ENCODE peak calls at places on chromosomes 12 and 14, in seven cellular contexts. One of them, this sample, is unnamed.

GRCh38 chr14:69625299-69626131 is 14.1 kb downstream of the SUSD6 start:
- DNase-seq in HepG2: no peak
- DNase-seq in A549: no peak
- DNase-seq in GM23338: no peak
- DNase-seq in HCT116: no peak
- DNase-seq in GM12878: peak
- DNase-seq in Panc1: no peak
- DNase-seq in this sample: no peak

GRCh38 chr12:114430306-114430705 is 24.4 kb upstream of the TBX5 start:
- DNase-seq in HepG2: no peak
- DNase-seq in Panc1: no peak
- DNase-seq in HCT116: no peak
- DNase-seq in GM12878: no peak
- DNase-seq in A549: no peak
- DNase-seq in GM23338: no peak
- DNase-seq in this sample: no peak

GRCh38 chr12:19959353-19959752 is 409.0 kb upstream of the PDE3A start:
- DNase-seq in HepG2: no peak
- DNase-seq in GM23338: no peak
- DNase-seq in Panc1: no peak
- DNase-seq in HCT116: no peak
- DNase-seq in A549: no peak
- DNase-seq in GM12878: no peak
- DNase-seq in this sample: no peak

GRCh38 chr12:51592034-51592705 is 1.1 kb downstream of the SCN8A start:
- DNase-seq in HepG2: no peak
- DNase-seq in HCT116: no peak
- DNase-seq in GM12878: no peak
- DNase-seq in A549: no peak
- DNase-seq in GM23338: peak
- DNase-seq in Panc1: no peak
- DNase-seq in this sample: no peak

GRCh38 chr12:108840605-108841328 is 16.6 kb downstream of the SSH1 start:
- DNase-seq in A549: no peak
- DNase-seq in HCT116: no peak
- DNase-seq in Panc1: no peak
- DNase-seq in GM23338: no peak
- DNase-seq in GM12878: no peak
- DNase-seq in HepG2: no peak
- DNase-seq in this sample: no peak

GRCh38 chr14:94058674-94059138 is 22.3 kb downstream of the DDX24 start:
- DNase-seq in A549: no peak
- DNase-seq in Panc1: no peak
- DNase-seq in GM12878: no peak
- DNase-seq in HepG2: peak
- DNase-seq in HCT116: no peak
- DNase-seq in GM23338: no peak
- DNase-seq in this sample: no peak

GRCh38 chr12:58346032-58346632 is 404.8 kb downstream of the ATP23 start:
- DNase-seq in A549: peak
- DNase-seq in GM23338: peak
- DNase-seq in Panc1: no peak
- DNase-seq in HepG2: peak
- DNase-seq in GM12878: no peak
- DNase-seq in HCT116: peak
- DNase-seq in this sample: no peak

GRCh38 chr14:67352055-67352454 is 7.5 kb downstream of the ATP6V1D start:
- DNase-seq in GM23338: no peak
- DNase-seq in HCT116: no peak
- DNase-seq in GM12878: no peak
- DNase-seq in HepG2: no peak
- DNase-seq in A549: no peak
- DNase-seq in Panc1: no peak
- DNase-seq in this sample: no peak

GRCh38 chr12:107684990-107685359 is 624 bp upstream of the PWP1 start:
- DNase-seq in GM12878: no peak
- DNase-seq in GM23338: peak
- DNase-seq in A549: peak
- DNase-seq in Panc1: no peak
- DNase-seq in HCT116: peak
- DNase-seq in HepG2: peak
- DNase-seq in this sample: no peak

GRCh38 chr12:77239617-77240016 is 174.2 kb upstream of the E2F7 start:
- DNase-seq in Panc1: no peak
- DNase-seq in GM23338: no peak
- DNase-seq in HCT116: no peak
- DNase-seq in A549: no peak
- DNase-seq in HepG2: no peak
- DNase-seq in GM12878: no peak
- DNase-seq in this sample: no peak

GRCh38 chr14:101322223-101322622 is 239.1 kb upstream of the DIO3 start:
- DNase-seq in HCT116: no peak
- DNase-seq in HepG2: no peak
- DNase-seq in Panc1: no peak
- DNase-seq in GM23338: no peak
- DNase-seq in A549: no peak
- DNase-seq in GM12878: no peak
- DNase-seq in this sample: no peak

GRCh38 chr12:25937096-25937495 is 21.4 kb upstream of the RASSF8 start:
- DNase-seq in HCT116: no peak
- DNase-seq in GM12878: no peak
- DNase-seq in GM23338: no peak
- DNase-seq in Panc1: no peak
- DNase-seq in A549: no peak
- DNase-seq in HepG2: no peak
- DNase-seq in this sample: no peak

GRCh38 chr12:110957652-110958051 is 37.3 kb upstream of the MYL2 start:
- DNase-seq in GM12878: no peak
- DNase-seq in HCT116: no peak
- DNase-seq in HepG2: no peak
- DNase-seq in A549: no peak
- DNase-seq in Panc1: no peak
- DNase-seq in GM23338: no peak
- DNase-seq in this sample: no peak

GRCh38 chr12:57835366-57836288 is 10.9 kb downstream of the CTDSP2 start:
- DNase-seq in HCT116: no peak
- DNase-seq in Panc1: no peak
- DNase-seq in GM12878: no peak
- DNase-seq in A549: no peak
- DNase-seq in GM23338: no peak
- DNase-seq in HepG2: no peak
- DNase-seq in this sample: peak

GRCh38 chr12:22781339-22781738 is 156.4 kb downstream of the ETNK1 start:
- DNase-seq in GM23338: no peak
- DNase-seq in HCT116: no peak
- DNase-seq in A549: no peak
- DNase-seq in HepG2: no peak
- DNase-seq in GM12878: no peak
- DNase-seq in Panc1: no peak
- DNase-seq in this sample: no peak

GRCh38 chr14:52013984-52014600 is 24.7 kb downstream of the RTRAF start:
- DNase-seq in HepG2: no peak
- DNase-seq in A549: peak
- DNase-seq in GM12878: no peak
- DNase-seq in HCT116: no peak
- DNase-seq in Panc1: no peak
- DNase-seq in GM23338: peak
- DNase-seq in this sample: no peak

GRCh38 chr14:101237241-101237616 is 324.1 kb upstream of the DIO3 start:
- DNase-seq in HCT116: no peak
- DNase-seq in A549: no peak
- DNase-seq in GM23338: no peak
- DNase-seq in GM12878: no peak
- DNase-seq in Panc1: no peak
- DNase-seq in HepG2: no peak
- DNase-seq in this sample: no peak

GRCh38 chr14:95460647-95461478 is 55.6 kb downstream of the SYNE3 start:
- DNase-seq in HCT116: peak
- DNase-seq in HepG2: no peak
- DNase-seq in A549: peak
- DNase-seq in Panc1: no peak
- DNase-seq in GM12878: no peak
- DNase-seq in GM23338: peak
- DNase-seq in this sample: no peak

GRCh38 chr14:76727403-76727802 is 33.9 kb upstream of the VASH1 start:
- DNase-seq in HepG2: no peak
- DNase-seq in A549: no peak
- DNase-seq in Panc1: no peak
- DNase-seq in GM23338: no peak
- DNase-seq in GM12878: no peak
- DNase-seq in HCT116: no peak
- DNase-seq in this sample: no peak

GRCh38 chr12:83997425-83997824 is 915.2 kb downstream of the SLC6A15 start:
- DNase-seq in Panc1: no peak
- DNase-seq in HepG2: no peak
- DNase-seq in GM23338: no peak
- DNase-seq in HCT116: no peak
- DNase-seq in A549: no peak
- DNase-seq in GM12878: no peak
- DNase-seq in this sample: no peak

GRCh38 chr12:31773867-31774266 is 45.0 kb upstream of the AMN1 start:
- DNase-seq in GM12878: peak
- DNase-seq in GM23338: no peak
- DNase-seq in A549: no peak
- DNase-seq in Panc1: no peak
- DNase-seq in HCT116: no peak
- DNase-seq in HepG2: peak
- DNase-seq in this sample: peak

DNA sequence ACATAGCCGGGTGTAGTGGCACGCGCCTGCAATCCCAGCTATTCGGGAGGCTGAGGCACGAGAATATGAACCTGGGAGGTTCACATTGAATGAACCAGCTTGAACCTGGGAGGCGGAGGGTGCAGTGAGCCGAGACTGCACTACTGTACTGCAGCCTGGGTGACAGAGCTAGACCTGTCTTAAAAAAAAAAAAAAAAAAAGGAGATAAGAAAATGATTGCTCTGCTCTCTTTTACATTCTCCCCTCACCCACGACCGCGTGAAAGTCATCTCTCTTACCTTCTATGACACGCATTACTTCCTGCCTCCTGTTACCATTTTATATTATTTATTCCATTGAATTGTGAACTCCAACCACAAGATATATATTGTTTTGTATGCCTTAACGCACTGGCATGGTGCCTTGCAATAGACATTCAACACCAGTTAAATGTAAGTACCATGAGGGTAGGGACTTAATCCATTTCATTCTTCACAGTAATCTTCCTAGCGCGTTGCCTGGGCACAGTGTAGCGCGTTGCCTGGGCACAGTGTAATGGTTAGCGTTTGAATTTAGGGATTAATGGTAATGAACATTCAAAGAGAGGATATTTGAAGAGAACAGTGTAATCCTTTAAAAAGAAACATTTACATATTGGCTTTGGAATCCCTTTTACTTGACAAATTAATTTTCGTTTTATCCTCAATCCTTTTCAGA is 2.7 kb downstream of the RAP1B start:
- DNase-seq in Panc1: no peak
- DNase-seq in HCT116: no peak
- DNase-seq in GM12878: no peak
- DNase-seq in GM23338: no peak
- DNase-seq in HepG2: no peak
- DNase-seq in A549: no peak
- DNase-seq in this sample: no peak
- H3K4me3 ChIP-seq in Panc1: peak
- H3K4me3 ChIP-seq in HCT116: no peak
- H3K4me3 ChIP-seq in GM12878: peak
- H3K4me3 ChIP-seq in GM23338: peak
- H3K4me3 ChIP-seq in HepG2: peak
- H3K4me3 ChIP-seq in A549: peak
- H3K4me3 ChIP-seq in this sample: peak

GRCh38 chr12:101793401-101793800 is 37.4 kb downstream of the GNPTAB start:
- DNase-seq in Panc1: peak
- DNase-seq in HepG2: no peak
- DNase-seq in HCT116: no peak
- DNase-seq in GM12878: peak
- DNase-seq in GM23338: no peak
- DNase-seq in A549: no peak
- DNase-seq in this sample: no peak
- TF ChIP-seq REST in Panc1: no peak
- TF ChIP-seq REST in HepG2: no peak
- TF ChIP-seq REST in HCT116: no peak
- TF ChIP-seq REST in GM12878: no peak
- TF ChIP-seq REST in GM23338: no peak
- TF ChIP-seq REST in A549: no peak
- TF ChIP-seq REST in this sample: no peak

GRCh38 chr14:42214981-42215491 is 608.4 kb downstream of the LRFN5 start:
- DNase-seq in GM23338: no peak
- DNase-seq in HepG2: no peak
- DNase-seq in Panc1: peak
- DNase-seq in A549: no peak
- DNase-seq in HCT116: no peak
- DNase-seq in GM12878: no peak
- DNase-seq in this sample: no peak
- H3K4me3 ChIP-seq in GM23338: no peak
- H3K4me3 ChIP-seq in HepG2: no peak
- H3K4me3 ChIP-seq in Panc1: no peak
- H3K4me3 ChIP-seq in A549: no peak
- H3K4me3 ChIP-seq in HCT116: no peak
- H3K4me3 ChIP-seq in GM12878: no peak
- H3K4me3 ChIP-seq in this sample: no peak

GRCh38 chr14:74826574-74826973 is 49.4 kb downstream of the PROX2 start:
- DNase-seq in GM23338: peak
- DNase-seq in Panc1: no peak
- DNase-seq in HepG2: no peak
- DNase-seq in A549: no peak
- DNase-seq in GM12878: no peak
- DNase-seq in HCT116: no peak
- DNase-seq in this sample: no peak

GRCh38 chr14:74820288-74820687 is 55.7 kb downstream of the PROX2 start:
- DNase-seq in HCT116: no peak
- DNase-seq in Panc1: no peak
- DNase-seq in GM12878: no peak
- DNase-seq in A549: no peak
- DNase-seq in GM23338: no peak
- DNase-seq in HepG2: no peak
- DNase-seq in this sample: no peak

GRCh38 chr14:74821267-74821915 is 54.6 kb downstream of the PROX2 start:
- DNase-seq in GM12878: no peak
- DNase-seq in GM23338: no peak
- DNase-seq in HepG2: peak
- DNase-seq in HCT116: no peak
- DNase-seq in A549: no peak
- DNase-seq in Panc1: no peak
- DNase-seq in this sample: no peak

GRCh38 chr14:74829238-74829637 is 46.7 kb downstream of the PROX2 start:
- DNase-seq in GM23338: no peak
- DNase-seq in Panc1: no peak
- DNase-seq in HCT116: no peak
- DNase-seq in HepG2: no peak
- DNase-seq in GM12878: no peak
- DNase-seq in A549: no peak
- DNase-seq in this sample: no peak

DNA sequence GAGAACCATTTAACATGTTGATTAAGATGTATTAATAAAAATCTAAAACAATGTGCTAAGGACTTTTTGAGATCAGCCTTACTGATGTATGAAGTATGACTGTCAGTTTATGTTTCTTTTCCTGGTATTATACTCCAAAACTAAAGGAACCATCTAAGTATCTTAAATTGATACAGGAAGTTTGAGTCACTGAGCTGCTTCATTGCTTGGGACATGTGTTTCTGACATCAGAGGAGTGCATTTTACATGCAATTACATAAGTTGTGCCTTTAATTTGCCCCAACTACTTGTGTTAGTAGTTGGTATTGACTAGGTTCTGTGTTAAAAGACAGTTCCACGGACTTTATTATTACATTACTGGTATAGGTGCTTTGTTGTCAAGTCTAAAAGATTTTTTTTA is 50.9 kb downstream of the PROX2 start:
- DNase-seq in HCT116: no peak
- DNase-seq in GM23338: no peak
- DNase-seq in Panc1: no peak
- DNase-seq in A549: no peak
- DNase-seq in GM12878: no peak
- DNase-seq in HepG2: no peak
- DNase-seq in this sample: no peak
- TF ChIP-seq REST in HCT116: no peak
- TF ChIP-seq REST in GM23338: no peak
- TF ChIP-seq REST in Panc1: no peak
- TF ChIP-seq REST in A549: no peak
- TF ChIP-seq REST in GM12878: no peak
- TF ChIP-seq REST in HepG2: no peak
- TF ChIP-seq REST in this sample: no peak

This sample was measured in HL-60.